ENCODE peak calls at places on chromosome 20, in six cellular contexts. O, Q, S, W, H and F are unnamed samples.

GRCh38 chr20:41848180-41848579 is 230.0 kb upstream of the CHD6 start:
- DNase-seq in O (no peak), Q (peak), S (peak), W (no peak), H (no peak), F (no peak)

GRCh38 chr20:60056345-60057122 is 98.3 kb downstream of the CDH26 start:
- DNase-seq in O (no peak), Q (no peak), S (no peak), W (no peak), H (no peak), F (no peak)

GRCh38 chr20:41672282-41672681 is 54.1 kb upstream of the CHD6 start:
- DNase-seq in O (no peak), Q (no peak), S (no peak), W (no peak), H (no peak), F (no peak)

GRCh38 chr20:33875055-33875454 is 63.9 kb downstream of the CHMP4B start:
- DNase-seq in O (no peak), Q (no peak), S (no peak), W (no peak), H (no peak), F (no peak)

GRCh38 chr20:17675519-17676377 is 6.3 kb downstream of the RRBP1 start:
- DNase-seq in O (no peak), Q (no peak), S (no peak), W (no peak), H (no peak), F (no peak)

GRCh38 chr20:44471481-44471882 is 4.2 kb upstream of the TTPAL start:
- DNase-seq in O (no peak), Q (peak), S (peak), W (no peak), H (peak), F (no peak)

GRCh38 chr20:10792291-10792690 is 118.5 kb upstream of the JAG1 start:
- DNase-seq in O (no peak), Q (no peak), S (no peak), W (no peak), H (no peak), F (no peak)

GRCh38 chr20:43507150-43508080 is at the start of gene L3MBTL1:
- DNase-seq in O (no peak), Q (peak), S (peak), W (peak), H (peak), F (peak)

GRCh38 chr20:10671850-10672578 is 1.8 kb downstream of the JAG1 start:
- DNase-seq in O (peak), Q (peak), S (peak), W (peak), H (peak), F (no peak)

GRCh38 chr20:25310921-25311728 is 63.2 kb downstream of the PYGB start:
- DNase-seq in O (no peak), Q (peak), S (no peak), W (no peak), H (peak), F (no peak)

GRCh38 chr20:35318502-35319157 is 26.4 kb upstream of the FAM83C start:
- DNase-seq in O (peak), Q (peak), S (no peak), W (no peak), H (peak), F (no peak)

GRCh38 chr20:46264391-46265266 is 43.7 kb downstream of the CDH22 start:
- DNase-seq in O (no peak), Q (no peak), S (no peak), W (no peak), H (no peak), F (no peak)

GRCh38 chr20:17895641-17896246 is 72.8 kb downstream of the SNX5 start:
- DNase-seq in O (peak), Q (no peak), S (peak), W (no peak), H (peak), F (no peak)

DNA sequence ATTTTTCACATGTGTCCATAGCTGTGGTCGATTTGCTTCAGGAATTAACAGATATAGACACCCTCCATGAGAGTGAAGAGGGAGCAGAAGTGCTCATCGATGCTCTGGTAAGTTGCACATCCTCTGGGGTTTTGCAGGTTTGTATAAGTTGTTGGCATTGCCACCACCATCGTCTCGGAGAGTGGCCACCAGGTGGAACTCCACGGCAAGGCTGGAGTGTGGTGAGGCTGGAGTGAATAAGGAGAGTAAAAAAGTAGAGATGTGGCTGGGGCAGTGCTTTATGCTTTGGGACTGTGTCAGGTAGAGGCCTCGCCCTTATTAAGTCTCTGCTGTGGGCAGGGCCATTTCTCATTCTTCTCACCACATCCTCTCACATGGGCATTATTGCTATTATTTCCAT is 63.7 kb downstream of the CTNNBL1 start:
- DNase-seq in O (no peak), Q (no peak), S (peak), W (peak), H (no peak), F (no peak)
- TF ChIP-seq CTCF in O (no peak), Q (peak), S (no peak), W (no peak), H (no peak), F (no peak)

GRCh38 chr20:21048841-21049273 is 57.3 kb downstream of the LINC00237 start:
- DNase-seq in O (no peak), Q (peak), S (peak), W (peak), H (no peak), F (peak)
- TF ChIP-seq CTCF in O (no peak), Q (peak), S (peak), W (peak), H (peak), F (peak)

GRCh38 chr20:12355185-12355584 is 437.5 kb downstream of the BTBD3 start:
- DNase-seq in O (no peak), Q (no peak), S (no peak), W (no peak), H (no peak), F (no peak)

GRCh38 chr20:12354725-12355124 is 437.0 kb downstream of the BTBD3 start:
- DNase-seq in O (no peak), Q (no peak), S (no peak), W (no peak), H (no peak), F (no peak)

GRCh38 chr20:12358655-12359009 is 440.9 kb downstream of the BTBD3 start:
- DNase-seq in O (no peak), Q (peak), S (no peak), W (no peak), H (no peak), F (no peak)

GRCh38 chr20:12358006-12358654 is 440.4 kb downstream of the BTBD3 start:
- DNase-seq in O (no peak), Q (peak), S (peak), W (peak), H (no peak), F (no peak)
- TF ChIP-seq CTCF in O (no peak), Q (peak), S (peak), W (peak), H (no peak), F (peak)

GRCh38 chr20:58839474-58839874 is 11.2 kb downstream of the GNAS-AS1 start:
- DNase-seq in O (no peak), Q (peak), S (peak), W (peak), H (peak), F (peak)
- TF ChIP-seq CTCF in O (no peak), Q (peak), S (peak), W (peak), H (peak), F (peak)

GRCh38 chr20:6184086-6184485 is 61.3 kb upstream of the FERMT1 start:
- DNase-seq in O (no peak), Q (peak), S (peak), W (peak), H (no peak), F (no peak)
- TF ChIP-seq CTCF in O (no peak), Q (peak), S (peak), W (peak), H (no peak), F (no peak)